ENCODE peak calls at places on chromosomes 2 and 18, in eight cellular contexts. A, X, S, P, D, W, J and U are unnamed samples.

GRCh38 chr2:12766421-12766879 is 49.7 kb downstream of the TRIB2 start:
- DNase-seq in A (no peak), X (no peak), S (peak), P (no peak), D (no peak), W (no peak), J (no peak), U (no peak)

GRCh38 chr2:64453710-64454315 is at the start of gene LGALSL:
- DNase-seq in A (peak), X (peak), S (peak), P (peak), D (peak), W (peak), J (no peak), U (peak)

GRCh38 chr2:88074854-88075292 is 7.2 kb downstream of the SMYD1 start:
- DNase-seq in A (no peak), X (no peak), S (peak), P (no peak), D (no peak), W (no peak), J (no peak), U (no peak)

GRCh38 chr2:88554189-88554588 is 73.1 kb downstream of the EIF2AK3 start:
- DNase-seq in A (no peak), X (no peak), S (no peak), P (no peak), D (peak), W (peak), J (no peak), U (no peak)

GRCh38 chr2:109395487-109396337 is 218.1 kb downstream of the SEPTIN10 start:
- DNase-seq in A (no peak), X (no peak), S (no peak), P (no peak), D (no peak), W (peak), J (no peak), U (no peak)

GRCh38 chr2:10162586-10163497 is 40.3 kb downstream of the RRM2 start:
- DNase-seq in A (no peak), X (peak), S (no peak), P (no peak), D (peak), W (peak), J (no peak), U (no peak)

GRCh38 chr2:236642584-236643291 is 73.1 kb downstream of the ACKR3 start:
- DNase-seq in A (no peak), X (no peak), S (peak), P (no peak), D (no peak), W (no peak), J (no peak), U (no peak)

GRCh38 chr2:129730979-129731378 is 248.5 kb upstream of the RAB6C start:
- DNase-seq in A (no peak), X (no peak), S (no peak), P (no peak), D (no peak), W (no peak), J (no peak), U (no peak)

GRCh38 chr2:10306901-10307463 is 4.3 kb downstream of the HPCAL1 start:
- DNase-seq in A (no peak), X (peak), S (no peak), P (no peak), D (no peak), W (no peak), J (no peak), U (no peak)

GRCh38 chr18:50659091-50660003 is 99.5 kb downstream of the MAPK4 start:
- DNase-seq in A (no peak), X (peak), S (peak), P (no peak), D (peak), W (no peak), J (no peak), U (no peak)

GRCh38 chr2:202831241-202831997 is 40.1 kb downstream of the ICA1L start:
- DNase-seq in A (peak), X (peak), S (peak), P (peak), D (peak), W (peak), J (no peak), U (peak)

GRCh38 chr2:152453129-152453642 is 118.2 kb downstream of the FMNL2 start:
- DNase-seq in A (no peak), X (peak), S (no peak), P (no peak), D (peak), W (no peak), J (no peak), U (no peak)

GRCh38 chr2:38522754-38523349 is 79.9 kb downstream of the HNRNPLL start:
- DNase-seq in A (no peak), X (peak), S (no peak), P (no peak), D (no peak), W (peak), J (no peak), U (no peak)

GRCh38 chr2:94762600-94762999 is 108.6 kb upstream of the TEKT4 start:
- DNase-seq in A (no peak), X (no peak), S (no peak), P (no peak), D (no peak), W (no peak), J (no peak), U (no peak)

GRCh38 chr2:236286866-236287545 is 22.8 kb upstream of the ASB18 start:
- DNase-seq in A (no peak), X (no peak), S (no peak), P (no peak), D (no peak), W (no peak), J (no peak), U (no peak)

GRCh38 chr18:46174317-46175039 is 70.3 kb downstream of the HAUS1 start:
- DNase-seq in A (peak), X (no peak), S (peak), P (peak), D (no peak), W (peak), J (no peak), U (peak)

GRCh38 chr2:230794472-230794871 is 70.3 kb upstream of the ITM2C start:
- DNase-seq in A (no peak), X (no peak), S (no peak), P (peak), D (no peak), W (no peak), J (no peak), U (no peak)

GRCh38 chr2:112725545-112726457 is 5.0 kb downstream of the NT5DC4 start:
- DNase-seq in A (peak), X (no peak), S (no peak), P (no peak), D (no peak), W (no peak), J (no peak), U (peak)

GRCh38 chr2:129849559-129850160 is 129.8 kb upstream of the RAB6C start:
- DNase-seq in A (peak), X (peak), S (peak), P (no peak), D (peak), W (peak), J (no peak), U (peak)

GRCh38 chr2:238875161-238875530 is 27.3 kb downstream of the TWIST2 start:
- DNase-seq in A (no peak), X (no peak), S (no peak), P (no peak), D (no peak), W (no peak), J (no peak), U (no peak)

GRCh38 chr18:47187721-47188120 is 11.6 kb upstream of the IER3IP1 start:
- DNase-seq in A (no peak), X (peak), S (no peak), P (no peak), D (peak), W (no peak), J (no peak), U (no peak)

GRCh38 chr2:21118302-21118920 is 5.4 kb upstream of the TDRD15 start:
- DNase-seq in A (peak), X (peak), S (peak), P (no peak), D (peak), W (peak), J (no peak), U (peak)

GRCh38 chr2:201432038-201432437 is 19.2 kb downstream of the TRAK2 start:
- DNase-seq in A (no peak), X (no peak), S (peak), P (no peak), D (no peak), W (no peak), J (no peak), U (no peak)

GRCh38 chr2:37599688-37600525 is 71.5 kb downstream of the CDC42EP3 start:
- DNase-seq in A (no peak), X (no peak), S (no peak), P (no peak), D (no peak), W (no peak), J (no peak), U (no peak)

GRCh38 chr2:3126686-3127278 is 250.8 kb downstream of the EIPR1 start:
- DNase-seq in A (no peak), X (no peak), S (no peak), P (no peak), D (no peak), W (no peak), J (no peak), U (no peak)

GRCh38 chr2:62596061-62596658 is 90.2 kb upstream of the TMEM17 start:
- DNase-seq in A (no peak), X (no peak), S (peak), P (no peak), D (no peak), W (peak), J (no peak), U (no peak)

GRCh38 chr18:43847164-43848091 is 570.1 kb upstream of the SYT4 start:
- DNase-seq in A (no peak), X (no peak), S (peak), P (no peak), D (no peak), W (no peak), J (no peak), U (no peak)

GRCh38 chr2:38301969-38302702 is 74.9 kb downstream of the ATL2 start:
- DNase-seq in A (no peak), X (no peak), S (no peak), P (no peak), D (no peak), W (no peak), J (no peak), U (no peak)

GRCh38 chr2:231765496-231765929 is 15.6 kb downstream of the PDE6D start:
- DNase-seq in A (no peak), X (no peak), S (no peak), P (no peak), D (no peak), W (no peak), J (no peak), U (peak)

GRCh38 chr2:67260348-67261277 is 136.5 kb upstream of the ETAA1 start:
- DNase-seq in A (no peak), X (peak), S (peak), P (no peak), D (peak), W (no peak), J (no peak), U (no peak)

GRCh38 chr2:201271917-201272316 is 11.6 kb downstream of the CASP8 start:
- DNase-seq in A (no peak), X (no peak), S (no peak), P (no peak), D (no peak), W (no peak), J (no peak), U (no peak)